ENCODE peak calls at places on chromosomes 13 and 19, in six cellular contexts. One of them, this sample, is unnamed.

GRCh38 chr13:63299995-63300394 is 1884.3 kb upstream of the PCDH20 start:
- DNase-seq in putamen: no peak
- DNase-seq in T1000: no peak
- DNase-seq in stimulated activated CD4-positive, alpha-beta T cell treated with anti-CD3 and anti-CD28 coated beads, Interleukin-1b, Interleukin-23, amount 100 ng/mL, for 1 hour: no peak
- DNase-seq in heart left ventricle: no peak
- DNase-seq in RPMI8226: no peak
- DNase-seq in this sample: no peak

GRCh38 chr13:45521292-45521691 is 56.6 kb downstream of the COG3 start:
- DNase-seq in putamen: no peak
- DNase-seq in T1000: no peak
- DNase-seq in stimulated activated CD4-positive, alpha-beta T cell treated with anti-CD3 and anti-CD28 coated beads, Interleukin-1b, Interleukin-23, amount 100 ng/mL, for 1 hour: no peak
- DNase-seq in heart left ventricle: no peak
- DNase-seq in RPMI8226: no peak
- DNase-seq in this sample: no peak

GRCh38 chr13:44011036-44011435 is 131.3 kb downstream of the LACC1 start:
- DNase-seq in putamen: no peak
- DNase-seq in T1000: no peak
- DNase-seq in stimulated activated CD4-positive, alpha-beta T cell treated with anti-CD3 and anti-CD28 coated beads, Interleukin-1b, Interleukin-23, amount 100 ng/mL, for 1 hour: no peak
- DNase-seq in heart left ventricle: no peak
- DNase-seq in RPMI8226: no peak
- DNase-seq in this sample: no peak

GRCh38 chr13:40079721-40080120 is 424.3 kb downstream of the COG6 start:
- DNase-seq in putamen: no peak
- DNase-seq in T1000: no peak
- DNase-seq in stimulated activated CD4-positive, alpha-beta T cell treated with anti-CD3 and anti-CD28 coated beads, Interleukin-1b, Interleukin-23, amount 100 ng/mL, for 1 hour: no peak
- DNase-seq in heart left ventricle: no peak
- DNase-seq in RPMI8226: no peak
- DNase-seq in this sample: no peak

GRCh38 chr13:23921451-23921888 is 24.2 kb upstream of the C1QTNF9B start:
- DNase-seq in putamen: peak
- DNase-seq in T1000: no peak
- DNase-seq in stimulated activated CD4-positive, alpha-beta T cell treated with anti-CD3 and anti-CD28 coated beads, Interleukin-1b, Interleukin-23, amount 100 ng/mL, for 1 hour: no peak
- DNase-seq in heart left ventricle: no peak
- DNase-seq in RPMI8226: peak
- DNase-seq in this sample: no peak

GRCh38 chr19:51107406-51108065 is 673 bp downstream of the CTU1 start:
- DNase-seq in putamen: no peak
- DNase-seq in T1000: no peak
- DNase-seq in stimulated activated CD4-positive, alpha-beta T cell treated with anti-CD3 and anti-CD28 coated beads, Interleukin-1b, Interleukin-23, amount 100 ng/mL, for 1 hour: no peak
- DNase-seq in heart left ventricle: no peak
- DNase-seq in RPMI8226: peak
- DNase-seq in this sample: no peak

GRCh38 chr19:6216236-6216995 is 63.4 kb downstream of the MLLT1 start:
- DNase-seq in putamen: no peak
- DNase-seq in T1000: no peak
- DNase-seq in stimulated activated CD4-positive, alpha-beta T cell treated with anti-CD3 and anti-CD28 coated beads, Interleukin-1b, Interleukin-23, amount 100 ng/mL, for 1 hour: no peak
- DNase-seq in heart left ventricle: peak
- DNase-seq in RPMI8226: no peak
- DNase-seq in this sample: no peak

GRCh38 chr13:77325371-77325941 is 1.4 kb downstream of the MYCBP2 start:
- DNase-seq in putamen: no peak
- DNase-seq in T1000: no peak
- DNase-seq in stimulated activated CD4-positive, alpha-beta T cell treated with anti-CD3 and anti-CD28 coated beads, Interleukin-1b, Interleukin-23, amount 100 ng/mL, for 1 hour: no peak
- DNase-seq in heart left ventricle: no peak
- DNase-seq in RPMI8226: peak
- DNase-seq in this sample: no peak

GRCh38 chr19:3099347-3100145 is 5.4 kb downstream of the GNA11 start:
- DNase-seq in putamen: no peak
- DNase-seq in T1000: no peak
- DNase-seq in stimulated activated CD4-positive, alpha-beta T cell treated with anti-CD3 and anti-CD28 coated beads, Interleukin-1b, Interleukin-23, amount 100 ng/mL, for 1 hour: no peak
- DNase-seq in heart left ventricle: peak
- DNase-seq in RPMI8226: peak
- DNase-seq in this sample: no peak

GRCh38 chr13:111917086-111917485 is 149.9 kb upstream of the SOX1 start:
- DNase-seq in putamen: no peak
- DNase-seq in T1000: no peak
- DNase-seq in stimulated activated CD4-positive, alpha-beta T cell treated with anti-CD3 and anti-CD28 coated beads, Interleukin-1b, Interleukin-23, amount 100 ng/mL, for 1 hour: no peak
- DNase-seq in heart left ventricle: no peak
- DNase-seq in RPMI8226: no peak
- DNase-seq in this sample: no peak

GRCh38 chr19:36257512-36257876 is 42.6 kb downstream of the ZNF146 start:
- DNase-seq in putamen: peak
- DNase-seq in T1000: no peak
- DNase-seq in stimulated activated CD4-positive, alpha-beta T cell treated with anti-CD3 and anti-CD28 coated beads, Interleukin-1b, Interleukin-23, amount 100 ng/mL, for 1 hour: no peak
- DNase-seq in heart left ventricle: peak
- DNase-seq in RPMI8226: no peak
- DNase-seq in this sample: no peak

GRCh38 chr13:113584870-113585671 is 518 bp downstream of the TFDP1 start:
- DNase-seq in putamen: no peak
- DNase-seq in T1000: no peak
- DNase-seq in stimulated activated CD4-positive, alpha-beta T cell treated with anti-CD3 and anti-CD28 coated beads, Interleukin-1b, Interleukin-23, amount 100 ng/mL, for 1 hour: no peak
- DNase-seq in heart left ventricle: peak
- DNase-seq in RPMI8226: peak
- DNase-seq in this sample: no peak

GRCh38 chr19:46350029-46350757 is 3.3 kb downstream of the PPP5C start:
- DNase-seq in putamen: no peak
- DNase-seq in T1000: no peak
- DNase-seq in stimulated activated CD4-positive, alpha-beta T cell treated with anti-CD3 and anti-CD28 coated beads, Interleukin-1b, Interleukin-23, amount 100 ng/mL, for 1 hour: no peak
- DNase-seq in heart left ventricle: no peak
- DNase-seq in RPMI8226: peak
- DNase-seq in this sample: no peak

GRCh38 chr13:111474136-111475002 is 153.9 kb downstream of the TEX29 start:
- DNase-seq in putamen: peak
- DNase-seq in T1000: no peak
- DNase-seq in stimulated activated CD4-positive, alpha-beta T cell treated with anti-CD3 and anti-CD28 coated beads, Interleukin-1b, Interleukin-23, amount 100 ng/mL, for 1 hour: no peak
- DNase-seq in heart left ventricle: no peak
- DNase-seq in RPMI8226: peak
- DNase-seq in this sample: no peak

GRCh38 chr13:60838581-60838980 is 441.6 kb downstream of the TDRD3 start:
- DNase-seq in putamen: no peak
- DNase-seq in T1000: no peak
- DNase-seq in stimulated activated CD4-positive, alpha-beta T cell treated with anti-CD3 and anti-CD28 coated beads, Interleukin-1b, Interleukin-23, amount 100 ng/mL, for 1 hour: no peak
- DNase-seq in heart left ventricle: no peak
- DNase-seq in RPMI8226: no peak
- DNase-seq in this sample: no peak